ENCODE peak calls at places on chromosomes 7 and 10, in four cellular contexts. A is endothelial cell of umbilical vein, X is HepG2, W is K562. R is an unnamed sample.

GRCh38 chr7:26087321-26088091 is 64.5 kb upstream of the NFE2L3 start:
- DNase-seq in W (no peak), X (no peak), A (no peak), R (no peak)

GRCh38 chr10:72124984-72125383 is 36.6 kb upstream of the SPOCK2 start:
- DNase-seq in A (no peak), W (no peak), X (no peak), R (no peak)

GRCh38 chr10:102776779-102777417 is 33.1 kb downstream of the WBP1L start:
- DNase-seq in A (peak), W (peak), X (peak), R (no peak)

GRCh38 chr7:27235387-27236052 is 7.1 kb upstream of the EVX1 start:
- DNase-seq in W (peak), X (peak), A (no peak), R (no peak)

GRCh38 chr7:150803161-150803860 is 2.7 kb downstream of the TMEM176A start:
- DNase-seq in A (no peak), X (no peak), W (no peak), R (no peak)

GRCh38 chr7:142338633-142339501 is 81.0 kb upstream of the PRSS58 start:
- DNase-seq in W (peak), X (no peak), A (no peak), R (no peak)

GRCh38 chr7:47253650-47254080 is 328.2 kb downstream of the TNS3 start:
- DNase-seq in A (peak), X (no peak), W (peak), R (no peak)

GRCh38 chr7:13037216-13037615 is 349.8 kb downstream of the ARL4A start:
- DNase-seq in A (no peak), X (no peak), W (no peak), R (no peak)

GRCh38 chr7:143494622-143495021 is 16.9 kb downstream of the TAS2R41 start:
- DNase-seq in W (no peak), X (no peak), A (no peak), R (no peak)

GRCh38 chr7:97418312-97418711 is 300.8 kb downstream of the SDHAF3 start:
- DNase-seq in W (no peak), A (no peak), X (no peak), R (no peak)

GRCh38 chr10:6347391-6347951 is 144.7 kb downstream of the PFKFB3 start:
- DNase-seq in X (no peak), A (no peak), W (no peak), R (peak)

GRCh38 chr7:87926581-87927461 is 7.2 kb upstream of the ADAM22 start:
- DNase-seq in X (peak), A (no peak), W (peak), R (peak)

GRCh38 chr7:151390594-151391357 is 19.1 kb downstream of the WDR86 start:
- DNase-seq in X (no peak), A (no peak), W (peak), R (no peak)

GRCh38 chr7:152351168-152351567 is 84.6 kb downstream of the KMT2C start:
- DNase-seq in A (no peak), W (peak), X (no peak), R (no peak)

GRCh38 chr10:103892181-103892580 is 25.8 kb downstream of the STN1 start:
- DNase-seq in A (no peak), W (no peak), X (no peak), R (no peak)

GRCh38 chr10:118003146-118003545 is 43.6 kb downstream of the RAB11FIP2 start:
- DNase-seq in A (no peak), X (no peak), W (no peak), R (no peak)

GRCh38 chr10:66394287-66395063 is 531.4 kb upstream of the LRRTM3 start:
- DNase-seq in A (no peak), X (no peak), W (no peak), R (no peak)

GRCh38 chr10:66834802-66835201 is 91.0 kb upstream of the LRRTM3 start:
- DNase-seq in X (no peak), A (no peak), W (no peak), R (no peak)

DNA sequence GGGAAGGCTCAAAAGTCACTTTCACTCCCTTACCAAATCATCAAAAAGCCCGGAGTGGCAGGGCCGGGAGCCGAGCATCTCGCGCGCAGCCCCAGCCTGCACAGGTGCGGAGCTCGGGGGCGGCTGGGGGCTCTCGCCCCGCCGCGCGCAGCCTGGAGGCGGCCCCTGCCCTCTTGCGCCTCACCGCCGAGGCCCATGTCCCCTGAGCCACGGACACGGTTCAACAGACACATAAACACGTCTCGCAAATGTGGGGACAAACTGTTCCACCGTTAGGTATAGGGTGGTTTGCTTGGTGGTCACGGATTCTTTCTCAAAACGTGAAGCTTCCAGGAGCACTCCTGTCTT is 701 bp downstream of the GSAP start:
- DNase-seq in A (no peak), X (no peak), W (no peak), R (no peak)
- TF ChIP-seq EZH2 in A (no peak), X (no peak), W (no peak), R (no peak)

GRCh38 chr7:28748346-28748745 is 209.8 kb downstream of the TRIL start:
- DNase-seq in W (no peak), A (no peak), X (no peak), R (no peak)

GRCh38 chr7:28747854-28748253 is 210.3 kb downstream of the TRIL start:
- DNase-seq in W (no peak), X (no peak), A (no peak), R (no peak)

GRCh38 chr7:28748934-28749584 is 209.1 kb downstream of the TRIL start:
- DNase-seq in W (peak), A (peak), X (no peak), R (no peak)

GRCh38 chr7:28750981-28751380 is 207.1 kb downstream of the TRIL start:
- DNase-seq in X (no peak), W (no peak), A (no peak), R (no peak)

GRCh38 chr7:28749673-28750072 is 208.5 kb downstream of the TRIL start:
- DNase-seq in A (no peak), X (no peak), W (no peak), R (no peak)
- TF ChIP-seq MYC in A (no peak), X (no peak), W (no peak), R (no peak)

DNA sequence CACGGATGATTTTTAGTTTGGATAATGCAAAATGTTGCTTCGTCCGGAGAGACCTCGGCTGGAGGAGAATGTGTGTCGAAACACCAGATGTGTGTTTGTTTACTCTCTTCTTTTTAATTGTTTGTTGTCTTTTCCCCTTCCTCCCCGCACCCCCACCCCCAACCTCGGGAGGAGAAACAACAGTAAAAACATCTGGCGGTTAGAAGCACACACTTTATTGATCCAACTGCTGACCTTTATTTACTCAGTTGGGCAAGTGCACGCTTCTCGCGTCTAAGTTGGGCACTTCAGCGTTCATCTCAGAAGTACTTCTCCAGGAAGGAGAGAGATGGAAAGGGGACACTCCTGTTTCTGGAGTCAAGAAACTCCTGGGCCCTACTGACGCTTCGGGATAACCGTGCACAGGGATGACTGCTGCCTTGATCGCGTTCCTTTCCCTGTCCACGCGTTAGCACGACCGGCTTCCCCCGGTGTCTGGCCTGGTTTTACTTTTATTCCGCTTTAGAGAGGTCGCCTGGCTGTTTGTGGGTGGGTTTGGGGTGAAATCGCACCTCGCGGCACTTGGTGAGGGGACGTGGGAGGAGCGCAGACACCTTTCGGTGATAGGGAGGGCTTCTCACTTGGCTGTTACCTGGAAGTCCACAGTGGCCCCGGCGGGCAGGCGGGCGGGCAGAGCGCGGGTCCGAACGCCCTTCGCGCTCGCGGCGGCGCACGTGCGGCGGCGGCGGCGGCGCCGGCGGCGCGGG is 168.3 kb upstream of the PPP1R3A start:
- DNase-seq in A (peak), W (no peak), X (no peak), R (no peak)
- TF ChIP-seq EZH2 in A (no peak), W (no peak), X (no peak), R (no peak)

GRCh38 chr10:100747826-100748231 is 2.4 kb downstream of the PAX2 start:
- DNase-seq in W (no peak), X (no peak), A (no peak), R (no peak)

GRCh38 chr10:100749059-100749308 is 3.6 kb downstream of the PAX2 start:
- DNase-seq in X (no peak), A (no peak), W (no peak), R (no peak)

GRCh38 chr10:100747061-100747825 is 1.9 kb downstream of the PAX2 start:
- DNase-seq in A (no peak), X (no peak), W (no peak), R (no peak)

GRCh38 chr10:100749309-100750217 is 4.2 kb downstream of the PAX2 start:
- DNase-seq in W (no peak), A (no peak), X (no peak), R (no peak)

GRCh38 chr10:100748251-100749058 is 3.1 kb downstream of the PAX2 start:
- DNase-seq in X (no peak), A (no peak), W (no peak), R (no peak)
- TF ChIP-seq MYC in X (no peak), A (no peak), W (no peak), R (no peak)

DNA sequence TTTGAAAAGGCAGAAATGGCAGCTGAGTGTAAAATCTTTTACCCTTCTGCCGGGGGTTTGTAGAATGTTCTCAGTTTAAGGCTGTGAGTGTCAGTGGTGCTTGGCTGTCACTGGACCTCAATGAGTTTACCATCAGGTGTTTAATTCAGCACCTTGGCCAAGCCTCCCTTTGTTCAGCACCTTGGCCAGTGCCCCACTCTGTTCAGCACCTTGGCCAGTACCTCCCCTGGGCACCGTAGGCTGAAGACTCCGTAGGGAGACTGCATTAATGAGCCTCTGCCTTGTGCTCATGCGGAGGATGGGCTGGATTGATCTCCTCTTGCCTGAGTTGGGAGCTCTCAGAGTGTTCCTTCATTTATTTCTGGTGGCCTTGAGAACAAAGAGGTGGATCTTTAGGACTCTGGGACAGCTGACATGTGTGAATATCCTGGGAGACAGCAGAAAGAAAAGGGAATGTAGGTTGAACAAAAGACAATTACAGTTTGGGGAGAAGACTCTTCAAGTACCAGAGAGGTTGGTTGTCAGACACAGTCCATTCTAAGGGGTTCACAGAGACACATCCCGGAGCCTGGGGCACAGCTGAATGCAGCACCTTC is 1.6 kb downstream of the FAM24A start:
- DNase-seq in W (peak), A (peak), X (peak), R (no peak)
- TF ChIP-seq EZH2 in W (no peak), A (no peak), X (no peak), R (no peak)

DNA sequence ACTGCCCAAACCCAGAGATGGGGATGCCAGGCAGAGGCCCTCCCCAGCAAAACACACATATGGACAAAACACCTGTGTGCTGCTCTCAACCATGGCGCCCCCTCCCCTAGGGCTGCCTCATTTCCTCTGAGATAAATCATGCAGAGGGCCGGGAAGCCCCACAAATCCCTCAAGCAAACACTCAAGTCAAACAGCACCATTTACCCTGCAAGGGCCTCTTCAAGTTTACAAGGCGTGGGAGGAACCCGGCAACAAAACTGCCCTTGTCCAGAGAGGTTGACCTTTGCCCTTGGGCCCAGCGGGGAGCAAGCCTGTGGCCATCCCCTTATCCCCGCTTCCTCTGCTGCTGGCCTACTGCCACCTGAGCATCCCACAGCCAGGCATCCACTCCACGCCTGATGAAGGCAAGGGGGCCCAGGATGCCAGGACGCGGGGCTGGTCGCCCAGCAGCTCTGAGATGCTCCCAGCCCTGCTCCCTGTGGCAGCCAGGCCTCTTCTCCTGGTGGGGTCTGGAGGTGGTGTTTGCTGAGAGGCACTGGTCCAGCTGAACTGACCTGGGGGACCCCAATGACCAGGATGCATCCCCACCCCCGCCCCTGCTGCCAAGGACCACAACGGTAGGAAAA is 77.4 kb downstream of the DLG5 start:
- DNase-seq in W (peak), X (peak), A (no peak), R (no peak)
- TF ChIP-seq MYC in W (no peak), X (peak), A (no peak), R (no peak)

GRCh38 chr7:136869006-136869961 is 832 bp downstream of the CHRM2 start:
- DNase-seq in W (no peak), X (no peak), A (no peak), R (no peak)

GRCh38 chr7:136868496-136869005 is at the start of gene CHRM2:
- DNase-seq in A (no peak), W (no peak), X (no peak), R (no peak)

GRCh38 chr7:136869991-136870798 is 1.7 kb downstream of the CHRM2 start:
- DNase-seq in A (peak), W (no peak), X (no peak), R (no peak)

GRCh38 chr7:136874393-136875032 is 6.1 kb downstream of the CHRM2 start:
- DNase-seq in A (peak), W (peak), X (peak), R (no peak)

DNA sequence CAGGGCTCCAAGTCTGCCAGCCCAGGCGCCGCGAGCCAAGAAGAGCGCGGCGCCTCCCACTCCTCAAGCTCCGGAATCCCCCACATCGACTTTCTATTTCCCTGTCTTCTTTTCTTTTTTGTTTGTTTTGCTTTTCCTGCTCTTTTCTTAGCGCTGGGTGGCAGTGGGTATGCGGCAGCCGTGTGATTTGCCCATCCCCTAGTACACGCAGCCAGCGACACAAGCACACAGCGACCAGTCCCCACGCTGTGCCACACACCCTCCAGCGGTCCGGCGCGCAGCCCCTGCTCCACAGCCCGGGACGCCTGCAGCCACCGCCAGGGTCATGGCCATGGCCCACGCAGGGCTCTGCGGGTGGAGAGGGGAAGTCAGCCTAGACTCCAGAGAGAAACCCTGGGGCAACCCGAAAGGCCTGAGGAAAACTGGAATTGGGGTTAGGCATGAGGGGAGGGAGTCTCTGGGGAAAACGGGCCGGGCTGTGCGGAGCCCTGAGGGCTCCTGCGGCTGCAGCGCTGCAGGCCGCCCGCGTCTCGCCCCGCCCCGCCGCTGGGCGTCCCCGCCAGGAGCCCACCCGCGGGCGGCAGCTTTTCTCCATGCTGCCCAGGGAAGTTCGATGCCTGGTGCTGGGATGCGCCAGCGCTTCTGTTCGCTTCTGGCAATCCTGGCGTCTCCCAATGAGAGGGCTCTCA is 2.5 kb downstream of the CHRM2 start:
- DNase-seq in A (no peak), W (no peak), X (no peak), R (no peak)
- TF ChIP-seq EZH2 in A (peak), W (no peak), X (no peak), R (no peak)

GRCh38 chr10:46527241-46527811 is 29.1 kb downstream of the GPRIN2 start:
- DNase-seq in A (no peak), X (no peak), W (no peak), R (no peak)
- TF ChIP-seq MYC in A (no peak), X (no peak), W (no peak), R (no peak)

R was measured in GM12878.